ENCODE peak calls at places on chromosomes 7 and 10, in four cellular contexts. S is mesenchymal stem cell, C is T-helper 2 cell, Z is AG09309. L is an unnamed sample.

GRCh38 chr10:52229271-52229931 is 84.7 kb upstream of the DKK1 start:
- DNase-seq in S (peak; percentile 37), Z (no peak), C (no peak), L (no peak)

GRCh38 chr10:12844796-12845524 is 156.6 kb downstream of the CCDC3 start:
- DNase-seq in S (peak; percentile 97), Z (peak; percentile 33), C (no peak), L (no peak)

GRCh38 chr7:100465299-100465698 is 1.2 kb upstream of the SPACDR start:
- DNase-seq in Z (no peak), C (no peak), S (no peak), L (no peak)

GRCh38 chr7:37694208-37695080 is 10.9 kb downstream of the GPR141 start:
- DNase-seq in Z (no peak), C (no peak), S (no peak), L (no peak)

GRCh38 chr7:47266131-47266706 is 315.7 kb downstream of the TNS3 start:
- DNase-seq in C (no peak), S (peak; percentile 83), Z (no peak), L (no peak)

GRCh38 chr7:44431091-44431608 is 59.3 kb downstream of the NUDCD3 start:
- DNase-seq in C (no peak), Z (no peak), S (no peak), L (no peak)

GRCh38 chr7:149381245-149381644 is 79.6 kb downstream of the ZNF777 start:
- DNase-seq in S (no peak), C (no peak), Z (no peak), L (no peak)

GRCh38 chr7:70321016-70321415 is 722.7 kb downstream of the AUTS2 start:
- DNase-seq in Z (no peak), C (no peak), S (no peak), L (no peak)

L was measured in CD4-positive, alpha-beta T cell.